ENCODE peak calls at places on chromosomes 11 and 22, in eight cellular contexts. H is K562, A is HepG2, W is SK-N-SH, L is A549, U is HCT116, X is GM12878, S is H1. B is an unnamed sample.
A peak's percentile ranks its signal among the peaks of the same experiment; 100 is the strongest.

GRCh38 chr11:33652930-33653329 is 47.7 kb downstream of the C11orf91 start:
- DNase-seq in S (no peak), H (no peak), L (no peak), W (no peak), X (no peak), A (no peak), U (no peak), B (no peak)

GRCh38 chr11:66600219-66600923 is 7.4 kb downstream of the CCS start:
- DNase-seq in A (no peak), S (no peak), U (no peak), L (no peak), H (no peak), W (no peak), X (no peak), B (peak; percentile 36)

GRCh38 chr11:72411623-72412532 is 22.5 kb downstream of the CLPB start:
- DNase-seq in S (no peak), W (peak; percentile 85), L (no peak), A (peak; percentile 70), X (no peak), U (no peak), H (peak; percentile 74), B (no peak)

GRCh38 chr11:133163463-133164419 is 368.6 kb downstream of the OPCML start:
- DNase-seq in H (peak; percentile 16), X (peak; percentile 8), S (no peak), U (no peak), L (peak; percentile 4), A (peak; percentile 51), W (peak; percentile 55), B (peak; percentile 20)

GRCh38 chr22:25282671-25283561 is 63.5 kb downstream of the CRYBB2 start:
- DNase-seq in W (peak; percentile 66), L (no peak), H (no peak), S (no peak), U (no peak), A (no peak), X (no peak), B (no peak)

GRCh38 chr11:128727320-128727719 is 33.4 kb downstream of the FLI1 start:
- DNase-seq in U (no peak), L (no peak), S (no peak), H (no peak), X (no peak), A (no peak), W (no peak), B (no peak)

GRCh38 chr22:17882162-17882561 is 107.9 kb upstream of the BID start:
- DNase-seq in U (no peak), H (no peak), W (no peak), X (no peak), A (no peak), L (no peak), S (no peak), B (no peak)

GRCh38 chr11:70501026-70501901 is 102.9 kb downstream of the CTTN start:
- DNase-seq in A (no peak), S (no peak), L (no peak), X (no peak), W (peak; percentile 84), U (no peak), H (no peak), B (no peak)

GRCh38 chr11:1560011-1560579 is 12.0 kb downstream of the DUSP8 start:
- DNase-seq in U (no peak), W (no peak), H (no peak), X (no peak), L (no peak), A (no peak), S (no peak), B (no peak)

GRCh38 chr11:62593434-62594044 is 2.2 kb upstream of the TUT1 start:
- DNase-seq in W (peak; percentile 57), L (peak; percentile 77), U (no peak), A (peak; percentile 59), X (no peak), S (no peak), H (peak; percentile 72), B (peak; percentile 70)

GRCh38 chr22:46632646-46633249 is 12.6 kb downstream of the GRAMD4 start:
- DNase-seq in L (no peak), S (no peak), W (no peak), A (no peak), U (no peak), X (no peak), H (no peak), B (no peak)

GRCh38 chr22:32564170-32565001 is 89.8 kb downstream of the FBXO7 start:
- DNase-seq in S (no peak), W (no peak), A (no peak), U (no peak), L (no peak), X (no peak), H (no peak), B (peak; percentile 58)

GRCh38 chr11:124917115-124917637 is 1.9 kb upstream of the HEPN1 start:
- DNase-seq in L (no peak), W (no peak), U (no peak), X (no peak), H (no peak), S (no peak), A (peak; percentile 16), B (peak; percentile 89)

GRCh38 chr11:6568191-6568918 is 35.1 kb downstream of the RRP8 start:
- DNase-seq in L (no peak), H (peak; percentile 92), S (no peak), A (no peak), U (no peak), W (no peak), X (no peak), B (peak; percentile 65)

GRCh38 chr22:49096476-49096875 is 731.2 kb downstream of the BRD1 start:
- DNase-seq in A (no peak), H (no peak), L (no peak), S (no peak), X (no peak), W (no peak), U (no peak), B (no peak)
- TF ChIP-seq RAD21 in A (no peak), H (no peak), L (no peak), S (no peak), X (no peak), W (no peak), U (no peak), B (no peak)

DNA sequence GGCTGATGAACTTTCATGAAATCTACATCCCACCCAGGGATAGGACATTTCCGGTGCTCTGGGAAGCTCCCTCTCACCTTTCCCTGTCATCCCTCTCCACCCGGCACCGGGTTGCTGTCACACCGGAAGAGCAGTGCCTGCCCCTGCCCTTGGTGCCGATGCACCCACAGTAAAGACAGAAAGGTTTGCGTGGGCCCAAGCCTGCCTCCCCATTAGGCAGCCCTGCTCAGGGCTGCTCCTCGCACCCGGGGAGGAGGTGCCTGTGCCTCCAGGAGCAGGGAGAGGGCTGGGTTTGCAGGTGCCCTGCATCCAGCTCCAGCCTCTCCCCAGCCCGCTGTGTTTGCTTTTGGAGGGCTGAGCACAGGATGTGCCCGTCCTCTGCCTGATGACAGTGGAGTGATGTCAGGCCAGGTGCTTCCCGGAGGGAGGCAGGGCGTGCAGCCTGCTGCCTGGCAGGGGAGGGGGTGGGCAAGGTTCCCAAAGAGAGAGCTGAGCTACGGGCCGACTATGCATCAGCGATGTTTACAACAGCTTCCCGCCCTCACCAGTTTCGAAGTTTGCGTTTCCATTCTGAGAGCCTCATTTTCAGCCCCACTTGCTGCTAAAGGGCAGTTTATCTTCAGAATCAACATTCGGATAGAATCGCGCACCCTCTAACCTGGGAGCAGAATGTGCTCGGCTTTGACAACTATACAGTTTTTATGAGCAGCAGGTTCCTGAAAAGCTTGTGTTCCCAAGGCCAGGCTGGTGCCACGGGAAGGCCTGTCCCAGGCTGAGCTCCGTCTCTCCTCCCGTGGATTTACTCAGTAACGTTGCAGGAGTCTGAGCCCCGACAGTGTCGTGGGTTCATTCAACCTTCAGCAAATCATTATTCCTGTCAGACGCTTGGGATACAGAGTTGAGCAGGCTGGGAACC is 83.2 kb upstream of the CLDN5 start:
- DNase-seq in A (no peak), S (no peak), W (no peak), U (no peak), L (no peak), X (no peak), H (no peak), B (peak; percentile 8)
- TF ChIP-seq RAD21 in A (no peak), S (no peak), W (no peak), U (no peak), L (no peak), X (no peak), H (no peak), B (no peak)

DNA sequence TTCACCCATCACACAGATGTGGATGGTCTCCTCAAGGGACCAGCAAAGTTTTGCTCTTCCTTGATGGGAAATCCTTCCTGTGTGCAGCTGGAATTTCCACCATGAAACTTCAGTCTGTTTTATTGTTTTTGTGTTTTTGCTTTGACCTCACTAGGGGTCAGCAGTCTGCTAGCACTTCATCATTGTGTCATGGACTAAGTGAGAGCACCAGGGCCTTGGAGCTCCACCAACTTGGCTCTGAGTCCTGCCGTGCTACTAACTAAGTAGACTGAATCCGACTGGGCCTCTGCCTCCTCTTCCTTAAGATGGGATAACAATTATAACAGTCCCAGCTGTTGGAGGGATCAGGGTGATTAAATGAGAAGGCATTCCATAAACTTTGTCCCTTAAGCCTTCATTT is 305.8 kb upstream of the NCAM1 start:
- DNase-seq in U (no peak), A (no peak), L (no peak), H (no peak), X (no peak), S (no peak), W (no peak), B (peak; percentile 2)
- TF ChIP-seq RAD21 in U (peak; percentile 18), A (no peak), L (no peak), H (no peak), X (peak; percentile 17), S (peak; percentile 27), W (peak; percentile 55), B (no peak)

DNA sequence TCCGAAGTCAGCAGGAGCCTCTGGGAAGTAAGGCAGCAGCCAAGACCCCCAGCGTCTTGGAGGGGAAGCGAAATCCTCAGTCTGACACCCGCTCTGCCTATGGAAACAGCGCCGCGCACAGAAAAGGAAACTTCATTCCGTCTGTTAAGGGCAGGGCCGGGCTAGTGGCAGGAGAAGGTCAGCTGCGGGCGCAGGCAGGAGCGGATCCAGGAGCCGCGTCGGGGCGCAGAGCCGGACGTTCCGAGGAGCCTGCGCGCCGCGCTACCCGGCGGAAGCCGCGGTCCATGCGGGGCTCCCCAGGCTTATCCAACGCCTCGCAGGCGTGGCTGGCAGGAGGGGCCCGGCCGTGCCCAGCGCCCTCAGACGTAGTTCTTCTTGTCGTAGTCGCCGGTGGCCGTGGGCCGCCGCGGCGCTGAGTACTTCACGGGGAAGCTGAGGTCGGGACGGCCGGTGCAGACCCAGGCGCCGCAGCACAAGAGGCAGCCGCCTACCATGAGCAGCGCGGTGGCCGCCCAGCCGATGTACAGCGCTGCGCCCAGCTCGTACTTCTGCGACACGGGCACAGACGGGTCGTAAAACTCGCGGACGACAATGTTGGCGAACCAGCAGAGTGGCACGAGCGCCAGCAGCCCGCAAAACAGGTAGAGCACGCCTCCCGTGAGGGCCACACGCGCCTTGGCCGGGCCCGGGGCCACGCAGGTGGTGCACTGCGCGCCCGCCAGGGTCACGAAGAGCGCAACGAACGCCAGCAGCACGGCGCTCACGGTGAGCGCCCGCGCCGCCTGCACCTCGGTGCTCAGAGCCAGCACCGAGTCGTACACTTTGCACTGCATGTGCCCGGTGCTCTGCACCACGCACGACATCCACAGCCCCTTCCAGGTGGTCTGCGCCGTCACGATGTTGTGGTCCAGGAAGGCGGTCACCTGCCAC is 705 bp downstream of the CLDN5 start:
- DNase-seq in A (no peak), W (peak; percentile 65), X (no peak), U (no peak), S (no peak), L (no peak), H (no peak), B (peak; percentile 9)
- TF ChIP-seq RAD21 in A (no peak), W (no peak), X (no peak), U (no peak), S (no peak), L (no peak), H (no peak), B (no peak)